ENCODE peak calls at places on chromosomes 4 and X, in nine cellular contexts. B is aorta, C is RWPE2, O is psoas muscle, T is MM.1S, E is GM23338, Z is sigmoid colon, K is neuronal stem cell, I is PC-9. J is an unnamed sample.
A peak's percentile ranks its signal among the peaks of the same experiment; 100 is the strongest.

GRCh38 chrX:119853449-119853848 is 686 bp upstream of the UPF3B start:
- DNase-seq in B (no peak), C (no peak), O (no peak), T (no peak), E (peak; percentile 11), Z (no peak), K (no peak), I (no peak), J (no peak)

GRCh38 chrX:39613997-39614679 is 483.6 kb downstream of the BCOR start:
- DNase-seq in B (no peak), C (no peak), O (no peak), T (peak; percentile 92), E (peak; percentile 76), Z (no peak), K (no peak), I (no peak), J (no peak)

GRCh38 chrX:107571296-107571998 is 56.9 kb upstream of the PRPS1 start:
- DNase-seq in B (no peak), C (peak; percentile 70), O (peak; percentile 28), T (no peak), E (no peak), Z (no peak), K (no peak), I (peak; percentile 65), J (peak; percentile 20)

GRCh38 chr4:128859887-128860774 is 50.6 kb downstream of the JADE1 start:
- DNase-seq in B (no peak), C (no peak), O (no peak), T (no peak), E (no peak), Z (no peak), K (no peak), I (no peak), J (no peak)

GRCh38 chrX:16310326-16310725 is 143.0 kb downstream of the MAGEB17 start:
- DNase-seq in B (no peak), C (no peak), O (no peak), T (no peak), E (no peak), Z (no peak), K (no peak), I (no peak), J (no peak)

GRCh38 chr4:108703966-108704365 is 53.6 kb downstream of the OSTC start:
- DNase-seq in B (no peak), C (no peak), O (no peak), T (no peak), E (no peak), Z (no peak), K (no peak), I (no peak), J (no peak)

GRCh38 chr4:73822812-73823480 is 13.5 kb upstream of the CXCL6 start:
- DNase-seq in B (no peak), C (no peak), O (no peak), T (no peak), E (no peak), Z (no peak), K (no peak), I (no peak), J (no peak)

GRCh38 chr4:150280081-150280950 is 202.1 kb downstream of the DCLK2 start:
- DNase-seq in B (no peak), C (no peak), O (no peak), T (no peak), E (no peak), Z (no peak), K (peak; percentile 14), I (peak; percentile 31), J (no peak)

GRCh38 chrX:97155809-97156208 is 272.1 kb downstream of the RPA4 start:
- DNase-seq in B (no peak), C (no peak), O (no peak), T (no peak), E (no peak), Z (no peak), K (no peak), I (no peak), J (no peak)

GRCh38 chrX:97158270-97158669 is 274.6 kb downstream of the RPA4 start:
- DNase-seq in B (no peak), C (no peak), O (no peak), T (no peak), E (no peak), Z (no peak), K (no peak), I (no peak), J (no peak)

DNA sequence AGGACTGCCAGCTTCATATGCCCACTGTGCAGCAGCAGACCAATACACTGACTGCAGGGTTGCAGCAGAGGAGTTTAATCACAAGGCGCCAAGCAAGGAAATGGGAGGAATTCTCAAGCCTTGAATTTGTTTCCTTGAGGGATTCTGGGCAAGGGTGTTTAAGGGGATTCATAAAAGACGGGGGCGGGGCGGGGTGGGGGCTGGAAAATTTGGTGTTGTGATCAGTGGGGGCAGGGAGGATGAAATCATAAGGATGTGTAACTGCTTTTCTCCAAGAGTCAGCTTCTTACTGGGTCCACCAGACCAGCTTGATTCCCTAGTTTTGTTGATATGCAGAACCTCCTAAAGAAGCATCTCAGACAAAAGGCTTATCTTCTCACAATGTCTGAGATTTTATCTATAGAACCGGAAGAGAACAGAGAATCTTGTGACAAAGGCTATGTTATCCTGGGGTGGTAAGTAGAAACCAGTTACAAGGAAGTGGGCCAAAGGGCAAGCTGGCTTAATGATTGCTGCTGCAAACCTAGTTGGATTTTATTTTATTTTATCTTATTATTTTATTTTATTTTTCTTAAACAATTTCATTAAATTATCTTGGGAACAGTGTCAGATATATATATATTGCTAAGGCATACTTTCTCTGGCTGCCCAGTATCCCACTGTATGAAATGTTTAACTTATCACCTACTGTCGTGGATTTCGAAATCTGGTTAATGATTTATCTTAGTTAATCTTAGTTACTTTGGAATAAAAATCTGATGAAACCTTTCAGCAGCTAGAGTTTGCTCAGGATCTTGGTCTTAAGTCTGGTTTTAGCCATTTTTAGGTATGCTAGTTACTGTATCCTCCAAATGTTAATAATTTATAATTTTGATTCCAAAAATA is 276.4 kb downstream of the RPA4 start:
- DNase-seq in B (no peak), C (no peak), O (no peak), T (no peak), E (peak; percentile 17), Z (no peak), K (peak; percentile 11), I (no peak), J (no peak)
- H3K4me1 ChIP-seq in B (no peaks in the 10 kb centered on the region), C (no peaks in the 10 kb centered on the region), O (no peaks in the 10 kb centered on the region), T (no peaks in the 10 kb centered on the region), E (peaks cover 31% of the 10 kb centered on the region), Z (no peaks in the 10 kb centered on the region), K (no peaks in the 10 kb centered on the region), I (no peaks in the 10 kb centered on the region), J (no peaks in the 10 kb centered on the region)

GRCh38 chr4:153809307-153809706 is 20.4 kb upstream of the SFRP2 start:
- DNase-seq in B (no peak), C (no peak), O (no peak), T (peak; percentile 18), E (no peak), Z (no peak), K (no peak), I (no peak), J (no peak)

GRCh38 chr4:153806073-153806472 is 17.2 kb upstream of the SFRP2 start:
- DNase-seq in B (no peak), C (no peak), O (no peak), T (no peak), E (no peak), Z (no peak), K (no peak), I (no peak), J (no peak)

GRCh38 chr4:153808175-153808574 is 19.3 kb upstream of the SFRP2 start:
- DNase-seq in B (no peak), C (no peak), O (no peak), T (no peak), E (no peak), Z (no peak), K (no peak), I (no peak), J (no peak)

GRCh38 chr4:153804742-153805141 is 15.9 kb upstream of the SFRP2 start:
- DNase-seq in B (no peak), C (no peak), O (no peak), T (peak; percentile 11), E (no peak), Z (no peak), K (no peak), I (no peak), J (no peak)

GRCh38 chr4:153809916-153810810 is 21.3 kb upstream of the SFRP2 start:
- DNase-seq in B (no peak), C (no peak), O (no peak), T (no peak), E (no peak), Z (no peak), K (no peak), I (no peak), J (no peak)
- H3K4me1 ChIP-seq in B (no peaks in the 10 kb centered on the region), C (no peaks in the 10 kb centered on the region), O (no peaks in the 10 kb centered on the region), T (no peaks in the 10 kb centered on the region), E (peaks cover 5% of the 10 kb centered on the region), Z (no peaks in the 10 kb centered on the region), K (no peaks in the 10 kb centered on the region), I (no peaks in the 10 kb centered on the region), J (no peaks in the 10 kb centered on the region)

DNA sequence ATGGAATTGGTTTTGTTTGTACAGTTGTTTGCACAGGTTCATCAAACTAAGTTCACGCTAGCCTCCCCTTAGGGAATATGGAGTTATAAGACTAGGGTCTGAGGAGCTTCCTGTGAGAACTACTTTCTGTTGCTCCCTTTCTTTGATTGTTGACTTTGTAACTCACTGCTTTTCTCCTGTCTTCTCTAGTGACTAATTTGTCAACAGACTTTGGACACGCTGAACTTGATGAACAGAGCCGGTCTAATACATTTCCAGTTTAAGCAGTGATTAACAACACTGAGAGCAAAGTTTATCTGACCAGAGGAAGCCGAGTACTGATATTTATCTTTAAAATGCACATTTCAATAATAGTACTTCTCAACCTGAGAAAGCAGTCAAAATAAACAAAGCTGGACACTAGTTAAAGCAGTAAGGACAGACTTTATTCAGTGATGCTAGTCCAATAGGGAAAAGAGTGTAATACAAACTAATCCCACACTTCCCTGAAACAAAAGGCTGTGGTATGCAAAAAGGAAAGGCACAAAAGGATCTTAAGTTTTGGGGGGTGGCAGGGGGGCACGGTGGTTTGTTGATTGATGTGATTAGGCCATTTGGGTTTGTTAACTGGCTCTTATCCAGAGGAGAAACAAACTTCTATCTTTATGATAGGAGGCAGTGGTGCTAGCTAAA is 2.7 kb upstream of the NUDT9 start:
- DNase-seq in B (no peak), C (no peak), O (no peak), T (no peak), E (no peak), Z (no peak), K (no peak), I (no peak), J (no peak)
- H3K4me1 ChIP-seq in B (no peaks in the 10 kb centered on the region), C (peaks cover 14% of the 10 kb centered on the region), O (peaks cover 5% of the 10 kb centered on the region), T (peaks cover 7% of the 10 kb centered on the region), E (peaks cover 24% of the 10 kb centered on the region), Z (no peaks in the 10 kb centered on the region), K (peaks cover 11% of the 10 kb centered on the region), I (peaks cover 13% of the 10 kb centered on the region), J (peaks cover 9% of the 10 kb centered on the region)

GRCh38 chr4:8198906-8199593 is at the start of gene SH3TC1:
- DNase-seq in B (peak; percentile 92), C (peak; percentile 93), O (peak; percentile 88), T (peak; percentile 68), E (no peak), Z (peak; percentile 91), K (no peak), I (peak; percentile 88), J (peak; percentile 85)

GRCh38 chr4:8195431-8195830 is 3.7 kb upstream of the SH3TC1 start:
- DNase-seq in B (no peak), C (no peak), O (no peak), T (no peak), E (no peak), Z (no peak), K (no peak), I (no peak), J (no peak)

GRCh38 chr4:8198206-8198905 is 734 bp upstream of the SH3TC1 start:
- DNase-seq in B (no peak), C (no peak), O (no peak), T (no peak), E (no peak), Z (no peak), K (no peak), I (no peak), J (no peak)

GRCh38 chr4:8195841-8196460 is 3.1 kb upstream of the SH3TC1 start:
- DNase-seq in B (no peak), C (no peak), O (no peak), T (no peak), E (no peak), Z (no peak), K (no peak), I (no peak), J (no peak)

DNA sequence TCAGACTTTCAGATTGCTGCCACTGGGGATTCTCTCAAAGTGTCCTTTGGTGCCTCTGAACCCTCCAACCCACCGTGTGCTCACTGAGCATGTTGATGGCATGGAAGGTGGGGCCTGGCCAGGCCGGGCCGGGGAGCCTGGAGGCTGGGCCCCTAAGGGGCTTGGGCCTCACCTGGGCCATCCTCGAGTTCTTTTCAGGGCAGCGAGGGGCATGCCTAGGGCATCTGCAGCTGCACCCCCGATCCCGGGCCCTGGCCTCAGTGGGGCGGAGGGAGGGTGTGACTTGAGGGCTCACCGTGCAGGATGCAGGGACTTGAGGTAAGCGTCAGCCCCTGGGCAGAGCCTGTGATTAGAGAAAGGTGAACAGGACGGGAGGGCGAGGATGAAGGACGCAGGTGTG is 1.6 kb upstream of the SH3TC1 start:
- DNase-seq in B (no peak), C (no peak), O (no peak), T (no peak), E (no peak), Z (no peak), K (no peak), I (no peak), J (no peak)
- H3K4me1 ChIP-seq in B (no peaks in the 10 kb centered on the region), C (peaks cover 22% of the 10 kb centered on the region), O (peaks cover 5% of the 10 kb centered on the region), T (peaks cover 6% of the 10 kb centered on the region), E (no peaks in the 10 kb centered on the region), Z (no peaks in the 10 kb centered on the region), K (peaks cover 18% of the 10 kb centered on the region), I (peaks cover 47% of the 10 kb centered on the region), J (peaks cover 10% of the 10 kb centered on the region)

J was measured in tibial artery.